ENCODE peak calls at places on chromosomes 16 and 17, in ten cellular contexts. N is breast epithelium; Z is Panc1; D is lung; Q is aorta; O is A549; P is upper lobe of right lung; T is tibial nerve; B is left lung; V is naive thymus-derived CD4-positive, alpha-beta T cell. A is an unnamed sample. For H3K9me3, the result is how much of the 10 kb centered on the place peaks cover.

GRCh38 chr16:88383401-88384221 is 852 bp downstream of the ZNF469 start:
- DNase-seq in N (no peak), Z (no peak), D (no peak), Q (peak), O (peak), P (peak), T (no peak), B (peak), V (no peak), A (no peak)

GRCh38 chr17:79581306-79581932 is 29.4 kb downstream of the RBFOX3 start:
- DNase-seq in N (no peak), Z (no peak), D (no peak), Q (no peak), O (no peak), P (no peak), T (no peak), B (no peak), V (no peak), A (no peak)

GRCh38 chr17:45144199-45145034 is 3.9 kb upstream of the HEXIM1 start:
- DNase-seq in N (no peak), Z (no peak), D (no peak), Q (peak), O (no peak), P (peak), T (peak), B (no peak), V (no peak), A (no peak)

GRCh38 chr17:37567137-37567927 is 41.9 kb downstream of the SYNRG start:
- DNase-seq in N (no peak), Z (no peak), D (no peak), Q (no peak), O (no peak), P (no peak), T (no peak), B (no peak), V (no peak), A (no peak)

GRCh38 chr17:65975878-65976277 is 216.1 kb downstream of the CEP112 start:
- DNase-seq in N (no peak), Z (no peak), D (peak), Q (no peak), O (no peak), P (no peak), T (no peak), B (peak), V (no peak), A (no peak)

GRCh38 chr16:71467810-71468209 is 5.8 kb upstream of the ZNF23 start:
- DNase-seq in N (no peak), Z (no peak), D (no peak), Q (no peak), O (no peak), P (no peak), T (no peak), B (no peak), V (peak), A (no peak)

GRCh38 chr17:45092932-45093430 is 31.9 kb downstream of the NMT1 start:
- DNase-seq in N (peak), Z (peak), D (peak), Q (peak), O (peak), P (peak), T (peak), B (peak), V (no peak), A (peak)

GRCh38 chr17:12395733-12396354 is 269.8 kb upstream of the MYOCD start:
- DNase-seq in N (no peak), Z (no peak), D (peak), Q (no peak), O (peak), P (no peak), T (no peak), B (no peak), V (no peak), A (no peak)

GRCh38 chr17:78131172-78132085 is 858 bp downstream of the TMC8 start:
- DNase-seq in N (no peak), Z (no peak), D (no peak), Q (peak), O (no peak), P (peak), T (no peak), B (no peak), V (peak), A (no peak)

GRCh38 chr16:8855051-8855786 is 13.6 kb downstream of the CARHSP1 start:
- DNase-seq in N (no peak), Z (no peak), D (no peak), Q (no peak), O (no peak), P (peak), T (no peak), B (peak), V (no peak), A (no peak)

GRCh38 chr16:12868169-12868568 is 33.2 kb upstream of the SHISA9 start:
- DNase-seq in N (no peak), Z (no peak), D (no peak), Q (no peak), O (no peak), P (no peak), T (no peak), B (no peak), V (no peak), A (no peak)
- H3K9me3 ChIP-seq in N (under half), Z (under half), D (under half), Q (under half), O (under half), P (under half), T (under half), B (under half), V (under half), A (under half)

GRCh38 chr17:57874058-57874419 is 24.2 kb upstream of the MRPS23 start:
- DNase-seq in N (no peak), Z (no peak), D (no peak), Q (no peak), O (no peak), P (no peak), T (no peak), B (no peak), V (no peak), A (no peak)

GRCh38 chr17:57876023-57876865 is 26.4 kb upstream of the MRPS23 start:
- DNase-seq in N (no peak), Z (no peak), D (no peak), Q (no peak), O (no peak), P (no peak), T (no peak), B (no peak), V (no peak), A (no peak)

GRCh38 chr17:57875109-57876022 is 25.5 kb upstream of the MRPS23 start:
- DNase-seq in N (peak), Z (peak), D (peak), Q (peak), O (peak), P (peak), T (peak), B (peak), V (no peak), A (no peak)

GRCh38 chr17:57873261-57874057 is 23.6 kb upstream of the MRPS23 start:
- DNase-seq in N (no peak), Z (no peak), D (no peak), Q (no peak), O (no peak), P (no peak), T (no peak), B (no peak), V (no peak), A (no peak)

GRCh38 chr17:57874434-57875108 is 24.7 kb upstream of the MRPS23 start:
- DNase-seq in N (no peak), Z (no peak), D (peak), Q (peak), O (no peak), P (no peak), T (peak), B (peak), V (no peak), A (peak)
- H3K27ac ChIP-seq in N (peak), Z (peak), D (peak), Q (peak), O (peak), P (peak), T (peak), B (peak), V (no peak), A (peak)

DNA sequence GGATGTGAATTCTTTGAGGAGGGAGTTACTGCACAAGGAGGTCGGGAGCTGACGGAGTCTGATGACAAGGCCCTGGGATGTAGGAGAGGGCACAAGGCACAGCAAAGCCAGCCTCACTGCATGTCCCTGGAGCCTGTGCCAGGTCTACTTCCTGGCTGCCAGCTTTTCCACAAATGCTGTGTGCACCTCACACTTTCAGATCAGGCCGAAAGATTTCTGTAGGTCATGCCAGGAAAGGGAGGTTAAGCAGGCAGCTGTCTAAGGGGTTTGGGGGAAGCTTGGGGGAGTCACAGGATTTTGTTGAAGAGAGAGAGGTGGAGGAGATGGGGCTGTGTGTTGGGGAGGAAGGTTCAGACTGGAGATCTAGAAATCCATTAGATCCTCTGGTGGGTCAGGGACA is 792.5 kb downstream of the KCNJ18 start:
- DNase-seq in N (no peak), Z (no peak), D (no peak), Q (no peak), O (no peak), P (no peak), T (no peak), B (no peak), V (no peak), A (no peak)
- H3K9me3 ChIP-seq in N (under half), Z (under half), D (under half), Q (under half), O (under half), P (under half), T (under half), B (under half), V (under half), A (under half)

GRCh38 chr16:4005281-4005680 is 111.0 kb downstream of the ADCY9 start:
- DNase-seq in N (no peak), Z (no peak), D (no peak), Q (no peak), O (no peak), P (no peak), T (no peak), B (no peak), V (no peak), A (no peak)
- H3K27ac ChIP-seq in N (no peak), Z (no peak), D (no peak), Q (no peak), O (no peak), P (no peak), T (no peak), B (no peak), V (no peak), A (no peak)

DNA sequence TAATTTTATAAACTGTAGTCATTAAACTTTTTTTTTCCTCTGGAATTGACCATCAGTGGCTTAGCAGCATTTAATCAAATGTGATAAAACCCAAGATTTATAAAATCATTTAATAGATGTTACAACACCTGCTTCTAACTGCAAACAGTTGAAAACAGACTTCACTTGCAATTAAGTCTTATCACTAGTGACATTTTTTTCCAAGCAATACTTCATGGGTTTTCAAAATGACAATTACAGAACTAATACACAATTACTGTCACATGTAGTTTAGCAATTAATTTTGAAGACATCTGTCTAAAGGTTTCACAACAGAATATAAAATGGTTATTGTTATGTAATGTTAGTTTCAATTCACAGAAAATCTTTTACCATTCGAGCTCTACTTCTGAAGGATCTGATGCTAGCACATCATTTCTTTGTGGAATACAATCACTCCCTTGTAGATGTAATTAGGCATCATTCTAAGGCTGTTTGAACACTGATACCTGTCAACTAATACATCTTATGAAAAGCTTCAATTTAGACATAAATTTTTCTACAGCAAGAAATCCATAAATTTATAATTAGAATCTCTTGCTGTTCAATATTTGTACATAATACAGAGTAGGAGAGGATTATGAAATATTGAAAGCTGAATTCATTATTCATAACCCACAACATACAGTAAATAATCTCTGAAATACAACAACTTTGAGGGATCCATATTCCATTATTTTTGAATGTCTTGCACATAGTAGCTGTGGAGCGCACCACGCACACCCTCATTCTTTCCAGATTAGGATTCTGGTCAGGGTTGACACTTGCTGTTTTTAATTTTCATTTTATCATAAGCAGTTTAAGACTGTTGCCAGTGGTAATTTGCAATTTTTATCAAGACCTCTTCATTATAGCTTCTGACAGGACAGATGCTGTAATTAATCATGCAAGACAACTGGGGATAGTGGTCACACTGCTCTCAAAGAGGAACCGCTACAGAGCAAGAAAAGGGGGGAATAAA is 110.0 kb downstream of the TOX3 start:
- DNase-seq in N (no peak), Z (no peak), D (no peak), Q (no peak), O (no peak), P (no peak), T (no peak), B (no peak), V (no peak), A (no peak)
- H3K9me3 ChIP-seq in N (under half), Z (under half), D (under half), Q (under half), O (under half), P (under half), T (under half), B (under half), V (under half), A (under half)

DNA sequence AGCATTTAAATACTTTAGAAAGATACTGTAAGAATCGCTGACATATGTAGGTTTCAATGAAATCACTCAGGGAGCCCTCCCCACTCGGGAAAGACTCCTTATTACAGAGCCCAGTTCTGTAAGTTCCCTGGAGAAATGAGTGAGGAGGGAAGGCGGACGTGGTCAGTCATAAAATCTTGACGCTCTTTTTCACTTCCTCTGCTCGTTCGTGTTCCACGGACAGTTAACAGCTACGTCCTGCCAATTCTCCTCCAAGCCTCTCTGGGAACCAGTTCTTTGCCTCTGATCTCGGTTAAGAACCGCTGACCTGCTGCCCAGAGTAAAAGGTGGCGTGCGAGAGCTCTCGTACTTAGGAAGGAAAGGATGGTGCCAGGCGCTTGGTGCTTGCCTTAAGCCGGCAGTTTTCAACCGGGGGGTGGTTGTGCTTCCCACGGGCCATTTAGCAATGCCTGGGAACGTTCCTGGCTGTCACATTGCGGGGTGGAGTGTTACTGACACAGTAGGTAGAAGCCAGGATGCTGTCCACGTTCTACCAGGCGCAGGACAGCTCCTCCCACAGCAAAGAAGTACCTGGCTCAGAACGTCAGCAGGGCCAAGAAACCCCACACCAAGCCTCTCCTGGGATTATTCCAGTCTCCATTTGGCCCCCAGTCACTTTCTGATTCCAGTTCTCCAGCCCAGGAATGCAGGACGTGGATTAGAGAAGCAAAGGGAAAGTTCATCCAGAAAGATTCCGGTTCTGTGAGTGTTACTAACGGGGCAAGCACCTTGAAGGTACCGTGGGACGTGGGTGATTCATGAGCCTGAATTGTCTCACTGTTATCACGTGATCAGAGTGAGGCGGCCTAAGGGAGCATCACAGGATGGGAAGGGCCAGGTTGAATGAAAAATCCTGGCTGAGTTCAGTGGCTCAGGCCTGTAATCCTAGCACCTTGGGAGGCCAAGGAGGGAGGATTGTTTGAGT is 87.7 kb downstream of the MRM3 start:
- DNase-seq in N (no peak), Z (no peak), D (no peak), Q (no peak), O (peak), P (no peak), T (no peak), B (no peak), V (no peak), A (peak)
- H3K27ac ChIP-seq in N (peak), Z (peak), D (peak), Q (peak), O (no peak), P (peak), T (peak), B (peak), V (no peak), A (peak)

GRCh38 chr16:3223913-3224515 is 10.9 kb downstream of the ZNF200 start:
- DNase-seq in N (no peak), Z (no peak), D (no peak), Q (no peak), O (no peak), P (no peak), T (no peak), B (no peak), V (no peak), A (no peak)
- H3K9me3 ChIP-seq in N (half or more), Z (half or more), D (under half), Q (under half), O (half or more), P (half or more), T (under half), B (half or more), V (under half), A (under half)

DNA sequence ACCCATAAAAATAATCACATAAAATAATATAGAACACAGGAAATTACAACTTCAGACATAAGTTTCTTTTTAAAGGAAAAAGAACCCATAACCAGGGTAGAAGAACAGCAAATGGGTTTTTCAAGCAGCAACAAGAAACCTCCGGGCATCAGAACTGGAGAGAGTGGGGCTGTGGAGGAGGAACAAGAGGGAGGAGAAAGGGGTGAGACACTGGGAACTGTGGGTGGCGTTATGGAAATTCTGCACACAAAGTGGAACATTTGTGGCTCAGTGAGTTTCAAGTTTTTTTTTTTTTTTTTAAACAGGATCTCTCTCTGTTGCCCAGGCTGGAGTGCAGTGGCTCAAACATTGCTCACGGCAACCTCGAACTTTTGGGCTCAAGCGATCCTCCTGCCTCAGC is 22.6 kb downstream of the EMP2 start:
- DNase-seq in N (no peak), Z (no peak), D (no peak), Q (no peak), O (no peak), P (no peak), T (no peak), B (no peak), V (no peak), A (no peak)
- H3K27ac ChIP-seq in N (peak), Z (no peak), D (peak), Q (peak), O (no peak), P (peak), T (peak), B (peak), V (no peak), A (peak)

GRCh38 chr16:30349695-30350094 is 5.4 kb downstream of the CD2BP2 start:
- DNase-seq in N (no peak), Z (no peak), D (no peak), Q (no peak), O (no peak), P (no peak), T (no peak), B (no peak), V (no peak), A (no peak)
- H3K9me3 ChIP-seq in N (under half), Z (under half), D (under half), Q (under half), O (under half), P (under half), T (under half), B (under half), V (under half), A (under half)

GRCh38 chr17:9908649-9909042 is 3.6 kb upstream of the RCVRN start:
- DNase-seq in N (no peak), Z (no peak), D (no peak), Q (no peak), O (no peak), P (no peak), T (no peak), B (no peak), V (no peak), A (no peak)
- H3K27ac ChIP-seq in N (no peak), Z (no peak), D (no peak), Q (no peak), O (no peak), P (no peak), T (no peak), B (no peak), V (no peak), A (no peak)